ENCODE peak calls at places on chromosomes 16 and 17, in five cellular contexts. One of them, this sample, is unnamed.

GRCh38 chr16:18969050-18969854 is 14.5 kb upstream of the TMC7 start:
- DNase-seq in sigmoid colon: peak; percentile 89
- DNase-seq in transverse colon: peak; percentile 88
- DNase-seq in suprapubic skin: peak; percentile 95
- DNase-seq in HL-60: peak; percentile 76
- DNase-seq in this sample: peak; percentile 94

GRCh38 chr16:48556913-48557351 is 53.0 kb downstream of the N4BP1 start:
- DNase-seq in sigmoid colon: no peak
- DNase-seq in transverse colon: no peak
- DNase-seq in suprapubic skin: no peak
- DNase-seq in HL-60: no peak
- DNase-seq in this sample: no peak

GRCh38 chr16:27253526-27253930 is 15.0 kb downstream of the NSMCE1 start:
- DNase-seq in sigmoid colon: no peak
- DNase-seq in transverse colon: no peak
- DNase-seq in suprapubic skin: no peak
- DNase-seq in HL-60: no peak
- DNase-seq in this sample: no peak

GRCh38 chr16:21277927-21278706 is at the start of gene CRYM:
- DNase-seq in sigmoid colon: peak; percentile 79
- DNase-seq in transverse colon: peak; percentile 80
- DNase-seq in suprapubic skin: no peak
- DNase-seq in HL-60: peak; percentile 24
- DNase-seq in this sample: peak; percentile 89

GRCh38 chr16:1183235-1183907 is 30.5 kb downstream of the CACNA1H start:
- DNase-seq in sigmoid colon: peak; percentile 90
- DNase-seq in transverse colon: peak; percentile 53
- DNase-seq in suprapubic skin: no peak
- DNase-seq in HL-60: no peak
- DNase-seq in this sample: no peak

GRCh38 chr17:76995352-76996105 is 127.3 kb downstream of the MGAT5B start:
- DNase-seq in sigmoid colon: no peak
- DNase-seq in transverse colon: no peak
- DNase-seq in suprapubic skin: no peak
- DNase-seq in HL-60: no peak
- DNase-seq in this sample: no peak

GRCh38 chr16:7278636-7279035 is 54.0 kb upstream of the RBFOX1 start:
- DNase-seq in sigmoid colon: no peak
- DNase-seq in transverse colon: no peak
- DNase-seq in suprapubic skin: no peak
- DNase-seq in HL-60: no peak
- DNase-seq in this sample: no peak

GRCh38 chr16:57807252-57807967 is 5.1 kb upstream of the KIFC3 start:
- DNase-seq in sigmoid colon: no peak
- DNase-seq in transverse colon: no peak
- DNase-seq in suprapubic skin: no peak
- DNase-seq in HL-60: no peak
- DNase-seq in this sample: no peak

GRCh38 chr17:339193-340061 is 13.2 kb downstream of the RPH3AL start:
- DNase-seq in sigmoid colon: peak; percentile 48
- DNase-seq in transverse colon: no peak
- DNase-seq in suprapubic skin: no peak
- DNase-seq in HL-60: no peak
- DNase-seq in this sample: peak; percentile 65

GRCh38 chr16:88393034-88393433 is 10.3 kb downstream of the ZNF469 start:
- DNase-seq in sigmoid colon: peak; percentile 75
- DNase-seq in transverse colon: no peak
- DNase-seq in suprapubic skin: no peak
- DNase-seq in HL-60: no peak
- DNase-seq in this sample: no peak

GRCh38 chr17:48995332-48995870 is 1.8 kb upstream of the IGF2BP1 start:
- DNase-seq in sigmoid colon: no peak
- DNase-seq in transverse colon: no peak
- DNase-seq in suprapubic skin: peak; percentile 60
- DNase-seq in HL-60: no peak
- DNase-seq in this sample: no peak

GRCh38 chr17:16584273-16584995 is 15.4 kb upstream of the ZNF287 start:
- DNase-seq in sigmoid colon: peak; percentile 98
- DNase-seq in transverse colon: peak; percentile 94
- DNase-seq in suprapubic skin: peak; percentile 96
- DNase-seq in HL-60: peak; percentile 47
- DNase-seq in this sample: peak; percentile 95
- TF ChIP-seq POLR2AphosphoS5 in sigmoid colon: peak; percentile 62
- TF ChIP-seq POLR2AphosphoS5 in transverse colon: no peak
- TF ChIP-seq POLR2AphosphoS5 in suprapubic skin: peak; percentile 28
- TF ChIP-seq POLR2AphosphoS5 in HL-60: no peak
- TF ChIP-seq POLR2AphosphoS5 in this sample: peak; percentile 86

GRCh38 chr17:55275894-55276804 is 11.4 kb downstream of the HLF start:
- DNase-seq in sigmoid colon: peak; percentile 75
- DNase-seq in transverse colon: no peak
- DNase-seq in suprapubic skin: no peak
- DNase-seq in HL-60: no peak
- DNase-seq in this sample: no peak

GRCh38 chr17:55273579-55274370 is 9.0 kb downstream of the HLF start:
- DNase-seq in sigmoid colon: peak; percentile 93
- DNase-seq in transverse colon: peak; percentile 34
- DNase-seq in suprapubic skin: no peak
- DNase-seq in HL-60: no peak
- DNase-seq in this sample: no peak

GRCh38 chr17:55271958-55272710 is 7.4 kb downstream of the HLF start:
- DNase-seq in sigmoid colon: no peak
- DNase-seq in transverse colon: no peak
- DNase-seq in suprapubic skin: no peak
- DNase-seq in HL-60: no peak
- DNase-seq in this sample: no peak

GRCh38 chr17:55272711-55273578 is 8.2 kb downstream of the HLF start:
- DNase-seq in sigmoid colon: no peak
- DNase-seq in transverse colon: no peak
- DNase-seq in suprapubic skin: no peak
- DNase-seq in HL-60: no peak
- DNase-seq in this sample: no peak

GRCh38 chr17:55274371-55275255 is 9.9 kb downstream of the HLF start:
- DNase-seq in sigmoid colon: no peak
- DNase-seq in transverse colon: no peak
- DNase-seq in suprapubic skin: no peak
- DNase-seq in HL-60: no peak
- DNase-seq in this sample: no peak
- TF ChIP-seq POLR2AphosphoS5 in sigmoid colon: no peak
- TF ChIP-seq POLR2AphosphoS5 in transverse colon: no peak
- TF ChIP-seq POLR2AphosphoS5 in suprapubic skin: no peak
- TF ChIP-seq POLR2AphosphoS5 in HL-60: no peak
- TF ChIP-seq POLR2AphosphoS5 in this sample: no peak

DNA sequence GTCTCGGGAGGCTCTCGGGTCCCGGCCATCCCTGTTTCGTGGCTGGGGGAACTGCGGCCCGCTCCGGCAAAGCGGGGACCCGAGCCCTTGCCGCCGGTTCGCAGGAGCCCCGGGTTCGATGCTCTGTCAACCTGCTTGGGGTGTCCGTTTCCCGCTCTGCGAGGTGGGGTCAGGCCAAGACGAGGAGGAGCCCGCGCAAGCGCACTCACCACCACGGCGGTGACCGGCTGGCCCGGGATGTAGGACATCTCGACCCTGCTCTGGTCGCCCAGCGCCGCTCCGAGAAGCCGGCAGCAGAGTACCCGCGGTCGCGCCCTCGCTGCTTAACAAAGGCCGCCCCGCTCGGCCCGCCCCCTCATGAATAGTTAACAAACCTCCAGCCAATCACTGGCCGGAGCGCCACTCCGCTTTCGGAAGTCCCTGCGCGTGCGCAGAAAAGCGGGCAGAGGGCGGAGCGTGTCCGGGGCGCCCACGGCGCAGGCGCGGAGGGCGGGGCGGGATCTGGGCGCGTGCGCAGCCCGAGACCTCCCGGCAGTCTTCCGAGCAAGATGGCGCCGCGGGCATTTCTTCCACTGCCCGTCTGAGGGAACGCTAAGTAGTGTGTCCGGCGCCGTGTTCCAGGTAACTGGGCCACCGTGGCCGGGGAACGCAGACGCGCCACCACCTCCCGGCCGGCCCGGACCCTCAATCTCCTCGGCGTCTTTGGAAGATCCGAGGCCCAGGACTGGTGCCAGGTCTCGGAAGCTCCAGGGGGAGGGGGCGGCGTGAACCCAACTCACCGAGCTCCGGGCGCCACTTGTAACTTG is at the start of the genes EMC6 and TAX1BP3:
- DNase-seq in sigmoid colon: peak; percentile 99
- DNase-seq in transverse colon: peak; percentile 99
- DNase-seq in suprapubic skin: peak; percentile 99
- DNase-seq in HL-60: peak; percentile 89
- DNase-seq in this sample: peak; percentile 100
- TF ChIP-seq POLR2AphosphoS5 in sigmoid colon: peak; percentile 97
- TF ChIP-seq POLR2AphosphoS5 in transverse colon: peak; percentile 98
- TF ChIP-seq POLR2AphosphoS5 in suprapubic skin: peak; percentile 66
- TF ChIP-seq POLR2AphosphoS5 in HL-60: peak; percentile 32
- TF ChIP-seq POLR2AphosphoS5 in this sample: peak; percentile 96

GRCh38 chr16:77897831-77898540 is 109.6 kb downstream of the VAT1L start:
- DNase-seq in sigmoid colon: no peak
- DNase-seq in transverse colon: no peak
- DNase-seq in suprapubic skin: no peak
- DNase-seq in HL-60: no peak
- DNase-seq in this sample: no peak

GRCh38 chr16:77899416-77899815 is 111.1 kb downstream of the VAT1L start:
- DNase-seq in sigmoid colon: no peak
- DNase-seq in transverse colon: no peak
- DNase-seq in suprapubic skin: no peak
- DNase-seq in HL-60: no peak
- DNase-seq in this sample: no peak

GRCh38 chr16:77897038-77897437 is 108.7 kb downstream of the VAT1L start:
- DNase-seq in sigmoid colon: no peak
- DNase-seq in transverse colon: no peak
- DNase-seq in suprapubic skin: no peak
- DNase-seq in HL-60: no peak
- DNase-seq in this sample: no peak

GRCh38 chr16:77896357-77896972 is 108.1 kb downstream of the VAT1L start:
- DNase-seq in sigmoid colon: no peak
- DNase-seq in transverse colon: no peak
- DNase-seq in suprapubic skin: no peak
- DNase-seq in HL-60: no peak
- DNase-seq in this sample: no peak

GRCh38 chr16:77898671-77899211 is 110.4 kb downstream of the VAT1L start:
- DNase-seq in sigmoid colon: no peak
- DNase-seq in transverse colon: no peak
- DNase-seq in suprapubic skin: no peak
- DNase-seq in HL-60: no peak
- DNase-seq in this sample: no peak
- TF ChIP-seq POLR2AphosphoS5 in sigmoid colon: no peak
- TF ChIP-seq POLR2AphosphoS5 in transverse colon: no peak
- TF ChIP-seq POLR2AphosphoS5 in suprapubic skin: no peak
- TF ChIP-seq POLR2AphosphoS5 in HL-60: no peak
- TF ChIP-seq POLR2AphosphoS5 in this sample: no peak

GRCh38 chr16:54398986-54399385 is 112.4 kb upstream of the IRX3 start:
- DNase-seq in sigmoid colon: no peak
- DNase-seq in transverse colon: no peak
- DNase-seq in suprapubic skin: no peak
- DNase-seq in HL-60: no peak
- DNase-seq in this sample: no peak

GRCh38 chr16:54402873-54403272 is 116.3 kb upstream of the IRX3 start:
- DNase-seq in sigmoid colon: no peak
- DNase-seq in transverse colon: no peak
- DNase-seq in suprapubic skin: no peak
- DNase-seq in HL-60: no peak
- DNase-seq in this sample: no peak

GRCh38 chr16:54400261-54400660 is 113.7 kb upstream of the IRX3 start:
- DNase-seq in sigmoid colon: no peak
- DNase-seq in transverse colon: no peak
- DNase-seq in suprapubic skin: no peak
- DNase-seq in HL-60: no peak
- DNase-seq in this sample: no peak

GRCh38 chr16:54403580-54403979 is 117.0 kb upstream of the IRX3 start:
- DNase-seq in sigmoid colon: no peak
- DNase-seq in transverse colon: no peak
- DNase-seq in suprapubic skin: no peak
- DNase-seq in HL-60: no peak
- DNase-seq in this sample: no peak

GRCh38 chr16:54402270-54402669 is 115.7 kb upstream of the IRX3 start:
- DNase-seq in sigmoid colon: no peak
- DNase-seq in transverse colon: no peak
- DNase-seq in suprapubic skin: no peak
- DNase-seq in HL-60: no peak
- DNase-seq in this sample: no peak
- TF ChIP-seq POLR2AphosphoS5 in sigmoid colon: no peak
- TF ChIP-seq POLR2AphosphoS5 in transverse colon: no peak
- TF ChIP-seq POLR2AphosphoS5 in suprapubic skin: no peak
- TF ChIP-seq POLR2AphosphoS5 in HL-60: no peak
- TF ChIP-seq POLR2AphosphoS5 in this sample: no peak

DNA sequence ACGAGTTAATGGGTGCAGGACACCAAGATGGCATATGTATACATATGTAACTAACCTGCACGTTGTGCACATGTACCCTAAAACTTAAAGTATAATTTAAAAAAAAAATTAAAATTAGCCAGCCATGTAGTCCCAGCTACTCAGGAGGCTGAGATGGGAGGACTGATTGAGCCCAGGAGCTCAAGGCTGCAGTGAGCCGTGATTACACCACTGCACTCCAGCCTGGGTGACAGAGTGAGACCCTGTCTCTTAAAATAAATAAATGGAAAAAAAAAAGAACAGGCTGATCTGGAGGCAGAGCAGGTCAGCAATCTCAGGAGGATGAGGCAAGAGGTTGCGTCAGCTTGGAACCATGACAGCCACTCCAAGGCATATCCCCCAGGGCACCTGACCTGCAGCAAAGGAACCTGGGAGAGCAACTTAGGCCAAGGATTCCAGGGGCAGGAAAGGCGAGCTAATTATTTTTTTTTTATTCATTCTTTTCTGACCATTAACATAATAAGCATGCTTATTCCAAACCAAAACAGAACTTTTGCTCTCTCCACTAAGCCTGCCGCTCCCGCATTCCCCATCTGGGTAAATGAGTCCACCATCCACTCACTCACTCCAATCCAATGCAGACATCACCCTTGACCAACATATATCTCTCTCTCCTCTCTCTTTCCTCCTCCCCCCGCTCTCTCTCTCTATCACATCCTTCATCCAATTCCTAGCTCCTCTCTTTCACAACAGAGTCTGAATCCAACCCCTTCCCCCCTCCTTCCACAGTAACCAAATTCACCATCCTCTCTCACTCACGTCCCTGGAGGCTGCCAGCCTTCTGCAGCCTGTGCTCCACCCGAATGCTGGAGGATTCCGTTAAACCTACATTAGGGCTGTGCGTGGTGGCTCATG is 47.7 kb downstream of the TK2 start:
- DNase-seq in sigmoid colon: peak; percentile 88
- DNase-seq in transverse colon: no peak
- DNase-seq in suprapubic skin: peak; percentile 86
- DNase-seq in HL-60: peak; percentile 42
- DNase-seq in this sample: no peak
- TF ChIP-seq POLR2AphosphoS5 in sigmoid colon: no peak
- TF ChIP-seq POLR2AphosphoS5 in transverse colon: no peak
- TF ChIP-seq POLR2AphosphoS5 in suprapubic skin: peak; percentile 49
- TF ChIP-seq POLR2AphosphoS5 in HL-60: no peak
- TF ChIP-seq POLR2AphosphoS5 in this sample: no peak

This sample was measured in spleen.